ENCODE peak calls at places on chromosomes 3 and 15, in four cellular contexts. U is type B pancreatic cell; T is NCI-H510A treated with DMSO at 0.1 percent for 48 hours; B is CD4-positive, alpha-beta T cell. P is an unnamed sample.

GRCh38 chr3:149342413-149343340 is 9.2 kb upstream of the TM4SF18 start:
- DNase-seq in U (no peak), T (no peak), B (no peak), P (peak; percentile 52)

GRCh38 chr3:188266581-188267274 is 112.8 kb downstream of the LPP start:
- DNase-seq in U (no peak), T (no peak), B (no peak), P (no peak)

GRCh38 chr15:49235446-49236207 is 65.6 kb downstream of the GALK2 start:
- DNase-seq in U (no peak), T (peak; percentile 77), B (peak; percentile 31), P (peak; percentile 95)

GRCh38 chr15:74390552-74391288 is 23.3 kb upstream of the CYP11A1 start:
- DNase-seq in U (no peak), T (no peak), B (no peak), P (peak; percentile 64)

GRCh38 chr15:64897345-64897985 is 14.2 kb upstream of the ANKDD1A start:
- DNase-seq in U (no peak), T (no peak), B (no peak), P (peak; percentile 27)

GRCh38 chr3:61357902-61358301 is 106.7 kb upstream of the FHIT start:
- DNase-seq in U (no peak), T (no peak), B (no peak), P (no peak)

GRCh38 chr3:139299261-139300132 is 44.3 kb upstream of the MRPS22 start:
- DNase-seq in U (no peak), T (no peak), B (no peak), P (no peak)

GRCh38 chr3:158488670-158489069 is 82.3 kb upstream of the MLF1 start:
- DNase-seq in U (no peak), T (no peak), B (no peak), P (no peak)

GRCh38 chr3:58111513-58112184 is 99.1 kb downstream of the DNASE1L3 start:
- DNase-seq in U (no peak), T (peak; percentile 77), B (no peak), P (no peak)

GRCh38 chr3:24521306-24522154 is 26.9 kb upstream of the THRB start:
- DNase-seq in U (peak; percentile 74), T (peak; percentile 8), B (no peak), P (no peak)

GRCh38 chr3:124780767-124781485 is 50.7 kb downstream of the UMPS start:
- DNase-seq in U (no peak), T (peak; percentile 17), B (no peak), P (peak; percentile 29)

GRCh38 chr15:69869881-69870465 is 227.7 kb downstream of the TLE3 start:
- DNase-seq in U (no peak), T (peak; percentile 26), B (no peak), P (no peak)

GRCh38 chr3:59127071-59127470 is 77.2 kb upstream of the CFAP20DC start:
- DNase-seq in U (no peak), T (no peak), B (no peak), P (no peak)

GRCh38 chr15:78751602-78751979 is 59.7 kb downstream of the ADAMTS7 start:
- DNase-seq in U (no peak), T (no peak), B (no peak), P (no peak)

GRCh38 chr3:50594253-50594785 is 17.3 kb downstream of the CISH start:
- DNase-seq in U (no peak), T (no peak), B (no peak), P (no peak)

GRCh38 chr3:126152931-126153694 is 27.3 kb downstream of the ALDH1L1 start:
- DNase-seq in U (peak; percentile 50), T (no peak), B (no peak), P (no peak)

GRCh38 chr3:169678122-169678521 is 14.6 kb upstream of the MECOM start:
- DNase-seq in U (no peak), T (no peak), B (no peak), P (peak; percentile 6)

GRCh38 chr3:10939556-10939955 is 53.0 kb upstream of the SLC6A1 start:
- DNase-seq in U (no peak), T (no peak), B (no peak), P (no peak)

GRCh38 chr3:53941945-53942344 is 50.3 kb upstream of the SELENOK start:
- DNase-seq in U (no peak), T (no peak), B (no peak), P (no peak)

GRCh38 chr3:150299221-150299620 is 108.9 kb upstream of the TSC22D2 start:
- DNase-seq in U (no peak), T (no peak), B (no peak), P (no peak)

GRCh38 chr15:40420071-40420713 is 14.6 kb downstream of the IVD start:
- DNase-seq in U (no peak), T (no peak), B (no peak), P (no peak)

GRCh38 chr3:17808994-17809393 is 66.6 kb upstream of the TBC1D5 start:
- DNase-seq in U (no peak), T (no peak), B (no peak), P (peak; percentile 71)

GRCh38 chr15:39474657-39475056 is 106.2 kb upstream of the THBS1 start:
- DNase-seq in U (no peak), T (no peak), B (no peak), P (no peak)

GRCh38 chr3:193040836-193041672 is 123.4 kb upstream of the MB21D2 start:
- DNase-seq in U (no peak), T (peak; percentile 25), B (no peak), P (peak; percentile 20)

GRCh38 chr3:48564022-48564421 is 441 bp upstream of the UCN2 start:
- DNase-seq in U (no peak), T (no peak), B (peak; percentile 14), P (peak; percentile 95)

GRCh38 chr15:45402955-45403892 is 24.9 kb upstream of the GATM start:
- DNase-seq in U (no peak), T (no peak), B (no peak), P (peak; percentile 25)

GRCh38 chr3:31446411-31446810 is 86.3 kb upstream of the STT3B start:
- DNase-seq in U (no peak), T (peak; percentile 3), B (no peak), P (no peak)

GRCh38 chr3:141979050-141979671 is 102.7 kb downstream of the ATP1B3 start:
- DNase-seq in U (no peak), T (no peak), B (no peak), P (no peak)

GRCh38 chr15:64642875-64643274 is 132.5 kb downstream of the RBPMS2 start:
- DNase-seq in U (no peak), T (no peak), B (no peak), P (no peak)